ENCODE peak calls at places on chromosomes 4 and X, in eight cellular contexts. D is GM13977, M is fibroblast of lung, W is retinal pigment epithelial cell, R is foreskin fibroblast, C is progenitor cell of endocrine pancreas, J is kidney epithelial cell, Y is GM13976. K is an unnamed sample.
A peak's percentile ranks its signal among the peaks of the same experiment; 100 is the strongest.

GRCh38 chrX:129553619-129554288 is 13.7 kb downstream of the OCRL start:
- DNase-seq in R (no peak), W (no peak), J (no peak), C (no peak), M (no peak), D (peak; percentile 31), Y (peak; percentile 34), K (no peak)

GRCh38 chr4:137678796-137679195 is 146.5 kb upstream of the PCDH18 start:
- DNase-seq in M (peak; percentile 87), C (no peak), D (no peak), R (no peak), J (peak; percentile 75), W (no peak), Y (no peak), K (no peak)

GRCh38 chr4:141448490-141448889 is 187.9 kb upstream of the IL15 start:
- DNase-seq in M (no peak), Y (no peak), W (no peak), C (no peak), D (no peak), R (no peak), J (no peak), K (no peak)

GRCh38 chr4:147948336-147948735 is 216.4 kb downstream of the ARHGAP10 start:
- DNase-seq in W (no peak), M (no peak), Y (no peak), R (no peak), C (no peak), J (no peak), D (no peak), K (no peak)

GRCh38 chrX:1903380-1903935 is 288.6 kb downstream of the ASMT start:
- DNase-seq in M (peak; percentile 63), D (no peak), J (no peak), C (no peak), R (no peak), Y (no peak), W (no peak), K (no peak)

GRCh38 chr4:122948671-122949070 is 26.3 kb upstream of the NUDT6 start:
- DNase-seq in J (no peak), Y (no peak), C (no peak), D (no peak), W (no peak), R (no peak), M (no peak), K (no peak)

GRCh38 chr4:156718226-156718625 is 253.4 kb downstream of the PDGFC start:
- DNase-seq in M (peak; percentile 25), C (no peak), D (no peak), J (no peak), Y (no peak), R (no peak), W (no peak), K (no peak)

GRCh38 chr4:23630110-23630509 is 259.7 kb downstream of the PPARGC1A start:
- DNase-seq in M (peak; percentile 61), D (no peak), Y (no peak), W (no peak), R (no peak), J (no peak), C (no peak), K (no peak)

GRCh38 chr4:37503231-37503630 is 182.9 kb downstream of the RELL1 start:
- DNase-seq in W (no peak), M (no peak), J (no peak), D (no peak), R (no peak), Y (no peak), C (no peak), K (no peak)

DNA sequence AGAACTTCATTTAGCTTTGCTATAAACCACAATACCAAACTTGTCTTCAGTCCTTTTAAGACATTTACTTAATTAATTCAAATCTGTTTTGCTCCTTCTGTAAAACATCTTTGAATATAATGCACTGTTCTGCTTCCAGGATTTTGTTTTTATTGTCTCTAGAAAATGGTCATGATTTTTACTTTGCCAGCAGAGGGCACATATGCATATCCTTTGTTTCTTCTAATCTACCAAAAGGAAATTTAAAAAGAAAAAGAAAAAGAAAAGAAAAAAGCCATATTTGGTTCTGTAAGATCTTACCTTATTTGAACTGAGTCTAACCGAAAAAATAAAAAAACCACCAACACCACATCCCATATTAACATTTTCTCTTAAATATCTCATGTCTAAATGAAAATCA is 101.9 kb upstream of the CCSER1 start:
- DNase-seq in C (no peak), D (no peak), Y (no peak), J (no peak), M (peak; percentile 6), W (no peak), R (no peak), K (no peak)
- TF ChIP-seq CTCF in C (peak; percentile 59), D (peak; percentile 3), Y (no peak), J (peak; percentile 32), M (no peak), W (peak; percentile 50), R (no peak), K (no peak)

DNA sequence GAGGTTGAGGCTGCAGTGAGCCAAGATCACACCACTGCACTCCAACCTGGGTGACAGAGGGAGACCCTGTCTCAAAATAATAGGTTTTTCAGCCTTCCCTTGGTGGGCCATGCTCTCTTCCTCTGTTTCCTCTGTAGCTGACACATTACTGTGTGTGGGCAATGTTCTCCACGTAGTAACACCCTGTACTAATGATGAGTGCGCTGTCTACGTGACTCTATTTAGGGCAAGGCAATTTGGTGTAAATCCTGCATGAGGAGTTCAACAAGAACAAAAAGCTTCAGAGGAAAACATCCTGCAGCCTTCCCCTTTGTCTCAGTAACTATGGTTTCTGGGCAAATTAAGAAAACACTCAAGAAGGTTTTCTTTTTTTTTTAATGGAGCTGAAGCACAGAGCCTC is 24.4 kb upstream of the JAKMIP1 start:
- DNase-seq in M (no peak), R (no peak), Y (no peak), D (no peak), W (no peak), J (no peak), C (no peak), K (no peak)
- TF ChIP-seq CTCF in M (no peak), R (no peak), Y (peak; percentile 7), D (no peak), W (no peak), J (no peak), C (no peak), K (no peak)

GRCh38 chr4:102344520-102344954 is 745 bp downstream of the SLC39A8 start:
- DNase-seq in C (peak; percentile 48), D (peak; percentile 75), J (no peak), W (peak; percentile 15), R (peak; percentile 35), M (peak; percentile 69), Y (peak; percentile 78), K (peak; percentile 52)

GRCh38 chr4:102343964-102344519 is 1.2 kb downstream of the SLC39A8 start:
- DNase-seq in C (no peak), R (no peak), D (no peak), M (peak; percentile 7), W (peak; percentile 25), Y (no peak), J (no peak), K (no peak)

GRCh38 chr4:102344955-102345794 is at the start of gene SLC39A8:
- DNase-seq in J (peak; percentile 50), R (peak; percentile 70), W (peak; percentile 50), M (peak; percentile 84), C (peak; percentile 62), D (peak; percentile 93), Y (peak; percentile 93), K (peak; percentile 87)

GRCh38 chr4:102348701-102349100 is 3.4 kb upstream of the SLC39A8 start:
- DNase-seq in D (no peak), W (no peak), Y (no peak), M (no peak), J (no peak), R (no peak), C (no peak), K (no peak)

DNA sequence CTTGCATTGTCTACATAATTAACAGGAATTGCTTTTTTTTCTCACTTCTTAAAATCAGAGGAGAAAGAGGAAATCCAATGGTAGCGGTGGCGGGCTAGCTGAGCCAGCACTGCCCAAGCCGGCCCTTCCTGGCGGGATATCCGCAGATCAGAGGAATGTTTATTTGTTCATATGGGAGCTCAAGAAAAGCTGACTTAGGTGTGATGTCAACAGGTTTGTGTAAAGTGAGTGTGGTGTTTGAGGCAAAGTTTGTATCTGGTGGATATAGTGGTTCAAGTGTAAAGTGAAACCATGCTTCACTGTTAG is 466 bp upstream of the SLC39A8 start:
- DNase-seq in J (no peak), W (no peak), C (no peak), M (peak; percentile 6), Y (peak; percentile 21), R (no peak), D (peak; percentile 20), K (no peak)
- TF ChIP-seq CTCF in J (no peak), W (no peak), C (peak; percentile 0), M (no peak), Y (no peak), R (no peak), D (no peak), K (no peak)

DNA sequence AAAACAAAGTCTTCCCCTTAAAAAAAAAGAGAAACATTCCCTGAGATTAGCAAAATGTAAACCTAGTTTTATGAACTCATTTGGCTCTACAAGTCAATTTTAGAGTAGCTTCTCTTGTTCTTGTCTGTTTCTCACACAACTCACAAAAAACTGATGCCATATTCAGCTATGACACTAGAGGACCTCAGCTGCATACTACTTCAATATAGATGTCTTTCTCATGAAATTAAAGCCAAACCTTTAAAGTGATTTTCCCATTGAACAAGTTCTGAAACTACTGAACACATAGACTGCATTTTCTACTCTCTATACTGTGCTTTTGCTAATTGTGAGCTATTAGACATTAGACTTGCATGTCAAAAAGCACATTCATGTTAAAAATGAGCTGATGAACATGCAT is 49.8 kb downstream of the TBCK start:
- DNase-seq in C (no peak), R (no peak), J (no peak), W (no peak), D (peak; percentile 26), Y (peak; percentile 17), M (peak; percentile 50), K (no peak)
- TF ChIP-seq CTCF in C (peak; percentile 46), R (peak; percentile 68), J (peak; percentile 54), W (peak; percentile 65), D (peak; percentile 73), Y (peak; percentile 55), M (peak; percentile 64), K (no peak)

GRCh38 chr4:173538148-173538902 is 8.3 kb upstream of the HAND2 start:
- DNase-seq in J (no peak), C (no peak), R (no peak), D (no peak), Y (no peak), W (no peak), M (no peak), K (no peak)
- TF ChIP-seq CTCF in J (no peak), C (no peak), R (no peak), D (no peak), Y (no peak), W (no peak), M (no peak), K (no peak)

DNA sequence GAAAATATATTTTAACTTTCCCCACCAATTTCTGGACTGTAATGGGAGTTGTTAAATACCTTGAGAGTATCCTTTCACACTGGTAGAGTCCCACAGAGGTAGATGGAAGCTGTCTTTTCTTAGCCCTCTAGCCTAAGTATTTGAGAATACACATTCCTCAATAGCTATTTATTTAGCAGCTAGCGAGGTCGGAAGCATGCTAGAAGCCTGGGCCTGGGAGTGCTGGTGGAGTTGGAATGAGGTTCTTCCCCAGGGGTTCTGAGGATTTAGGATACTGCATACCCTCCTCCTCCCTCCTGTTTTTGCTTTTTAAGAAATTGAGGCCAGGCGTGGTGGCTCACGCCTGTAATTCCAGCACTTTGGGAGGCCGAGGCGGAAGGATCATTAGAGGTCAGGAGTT is 999 bp upstream of the KLHL15 start:
- DNase-seq in W (no peak), C (no peak), J (no peak), Y (no peak), R (no peak), D (no peak), M (no peak), K (no peak)
- TF ChIP-seq CTCF in W (no peak), C (no peak), J (no peak), Y (no peak), R (no peak), D (no peak), M (no peak), K (no peak)